ENCODE peak calls at places on chromosomes 3 and 15, in eight cellular contexts. V, C, W, F, N, I, B and E are unnamed samples.

GRCh38 chr15:40499931-40500330 is 29.1 kb downstream of the CHST14 start:
- DNase-seq in V (no peak), C (no peak), W (no peak), F (no peak), N (no peak), I (no peak), B (no peak), E (no peak)

GRCh38 chr15:95018888-95019545 is 787.7 kb downstream of the MCTP2 start:
- DNase-seq in V (no peak), C (no peak), W (no peak), F (no peak), N (peak), I (no peak), B (no peak), E (no peak)

GRCh38 chr3:114454592-114455251 is 160.9 kb downstream of the TIGIT start:
- DNase-seq in V (no peak), C (no peak), W (no peak), F (no peak), N (peak), I (peak), B (no peak), E (no peak)

GRCh38 chr3:197880361-197881339 is 69.3 kb upstream of the RPL35A start:
- DNase-seq in V (no peak), C (no peak), W (no peak), F (no peak), N (no peak), I (no peak), B (no peak), E (no peak)

GRCh38 chr15:31235298-31236183 is 91.1 kb upstream of the KLF13 start:
- DNase-seq in V (peak), C (peak), W (no peak), F (no peak), N (no peak), I (peak), B (no peak), E (peak)

GRCh38 chr3:194140520-194141414 is 4.8 kb downstream of the HES1 start:
- DNase-seq in V (peak), C (peak), W (no peak), F (peak), N (peak), I (peak), B (no peak), E (peak)

GRCh38 chr3:29100292-29100691 is 180.6 kb upstream of the RBMS3 start:
- DNase-seq in V (no peak), C (no peak), W (no peak), F (no peak), N (no peak), I (no peak), B (no peak), E (no peak)

GRCh38 chr3:65572175-65572777 is 466.4 kb downstream of the MAGI1 start:
- DNase-seq in V (no peak), C (no peak), W (no peak), F (no peak), N (no peak), I (no peak), B (no peak), E (no peak)

GRCh38 chr15:34365836-34366235 is 1.2 kb downstream of the LPCAT4 start:
- DNase-seq in V (no peak), C (no peak), W (no peak), F (no peak), N (no peak), I (no peak), B (no peak), E (no peak)

GRCh38 chr15:65655026-65655425 is 33.3 kb downstream of the SLC24A1 start:
- DNase-seq in V (no peak), C (no peak), W (no peak), F (no peak), N (no peak), I (no peak), B (no peak), E (no peak)

GRCh38 chr3:4561661-4562060 is 68.5 kb downstream of the ITPR1 start:
- DNase-seq in V (no peak), C (no peak), W (no peak), F (no peak), N (no peak), I (no peak), B (no peak), E (no peak)

GRCh38 chr15:62248277-62248974 is 83.3 kb upstream of the C2CD4B start:
- DNase-seq in V (no peak), C (no peak), W (no peak), F (no peak), N (no peak), I (no peak), B (no peak), E (no peak)

GRCh38 chr15:83734487-83734886 is 80.6 kb downstream of the ADAMTSL3 start:
- DNase-seq in V (peak), C (no peak), W (no peak), F (no peak), N (no peak), I (no peak), B (peak), E (no peak)

GRCh38 chr3:16448691-16449090 is 64.8 kb downstream of the RFTN1 start:
- DNase-seq in V (peak), C (no peak), W (peak), F (peak), N (peak), I (peak), B (peak), E (peak)

GRCh38 chr3:37862219-37862711 is 585 bp downstream of the CTDSPL start:
- DNase-seq in V (peak), C (peak), W (peak), F (peak), N (no peak), I (peak), B (no peak), E (peak)

GRCh38 chr3:196726788-196727675 is 12.6 kb upstream of the PAK2 start:
- DNase-seq in V (no peak), C (no peak), W (no peak), F (no peak), N (peak), I (no peak), B (no peak), E (no peak)

GRCh38 chr15:78265137-78265460 is 737 bp downstream of the DNAJA4 start:
- DNase-seq in V (no peak), C (no peak), W (no peak), F (no peak), N (no peak), I (no peak), B (no peak), E (no peak)

DNA sequence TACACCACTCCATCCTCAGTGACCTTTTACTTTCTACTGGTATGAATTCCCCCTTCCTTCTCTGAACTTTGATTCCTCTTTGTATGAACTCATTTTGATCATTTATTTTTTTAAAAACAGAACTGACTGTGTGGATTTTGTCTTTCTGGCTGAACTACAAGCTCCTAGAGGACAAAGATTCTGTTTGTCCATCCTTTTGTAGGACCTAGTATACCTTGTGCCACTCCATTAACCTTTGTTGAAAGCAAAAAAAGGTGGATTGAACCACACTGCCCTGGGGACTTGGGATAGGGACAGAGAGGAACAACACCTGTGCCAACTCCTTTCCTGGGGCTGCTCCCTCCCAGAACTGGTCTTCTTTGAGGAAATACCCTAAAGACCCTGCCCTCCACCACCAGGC is 23.6 kb downstream of the FSTL1 start:
- DNase-seq in V (no peak), C (no peak), W (no peak), F (no peak), N (no peak), I (no peak), B (no peak), E (no peak)
- TF ChIP-seq POLR2A in V (no peak), C (no peak), W (no peak), F (no peak), N (no peak), I (no peak), B (no peak), E (no peak)

DNA sequence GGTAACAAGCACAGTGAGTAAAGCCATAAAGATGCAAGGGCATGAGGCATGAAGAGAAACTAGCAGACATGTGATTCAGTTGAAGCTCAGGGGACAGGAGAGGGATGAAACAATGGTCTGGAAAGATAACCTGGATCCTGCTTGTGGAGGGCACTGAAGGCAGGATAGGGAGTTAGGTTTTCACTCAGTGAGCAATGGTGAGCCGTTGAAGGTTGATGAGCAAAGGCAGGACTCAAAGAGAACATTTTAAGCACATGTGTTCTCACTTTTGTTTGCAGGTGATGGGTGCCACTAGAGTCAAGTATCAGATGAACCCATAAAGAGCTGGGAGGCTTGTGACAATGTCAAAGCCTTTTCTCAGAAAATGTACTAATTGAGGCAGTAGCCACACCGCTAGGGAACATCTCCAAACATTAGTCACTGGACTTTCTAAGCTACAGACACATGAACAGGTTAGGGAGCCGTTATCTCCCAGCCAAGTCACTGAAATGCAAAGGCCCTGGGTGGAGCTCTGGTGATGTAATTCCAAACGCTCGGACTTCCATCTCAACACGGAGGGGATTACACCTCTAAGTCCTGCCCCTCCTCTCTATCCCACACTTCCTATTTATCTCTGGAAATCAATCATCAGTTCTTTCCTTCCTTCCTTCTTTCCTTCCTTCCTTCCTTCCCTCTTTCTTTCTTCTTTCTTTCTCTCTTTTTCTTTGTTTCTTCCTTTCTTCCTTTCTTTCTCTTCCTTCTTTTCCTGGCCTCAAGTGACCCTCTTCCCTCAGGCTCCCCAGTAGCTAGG is 22.7 kb downstream of the KLHL6 start:
- DNase-seq in V (no peak), C (no peak), W (no peak), F (no peak), N (no peak), I (no peak), B (no peak), E (no peak)
- TF ChIP-seq POLR2A in V (no peak), C (no peak), W (no peak), F (no peak), N (no peak), I (no peak), B (no peak), E (no peak)

GRCh38 chr3:25783661-25784512 is 644 bp upstream of the NGLY1 start:
- DNase-seq in V (peak), C (no peak), W (peak), F (no peak), N (peak), I (peak), B (no peak), E (peak)

GRCh38 chr3:25782636-25782937 is 656 bp downstream of the NGLY1 start:
- DNase-seq in V (no peak), C (no peak), W (no peak), F (no peak), N (no peak), I (no peak), B (no peak), E (no peak)

GRCh38 chr3:25781758-25782594 is 1.3 kb downstream of the NGLY1 start:
- DNase-seq in V (no peak), C (no peak), W (no peak), F (no peak), N (no peak), I (no peak), B (no peak), E (no peak)

GRCh38 chr3:25781145-25781757 is 2.0 kb downstream of the NGLY1 start:
- DNase-seq in V (no peak), C (no peak), W (no peak), F (no peak), N (no peak), I (no peak), B (no peak), E (no peak)

GRCh38 chr3:25782938-25783660 is at the start of gene NGLY1:
- DNase-seq in V (peak), C (peak), W (peak), F (peak), N (peak), I (peak), B (peak), E (peak)
- TF ChIP-seq POLR2A in V (peak), C (peak), W (peak), F (peak), N (peak), I (peak), B (peak), E (peak)

GRCh38 chr15:79923068-79923514 is 26.3 kb upstream of the MTHFS start:
- DNase-seq in V (peak), C (peak), W (peak), F (peak), N (peak), I (peak), B (no peak), E (peak)
- TF ChIP-seq POLR2A in V (no peak), C (no peak), W (peak), F (no peak), N (no peak), I (no peak), B (no peak), E (no peak)

GRCh38 chr3:142981108-142981507 is 17.6 kb upstream of the PAQR9 start:
- DNase-seq in V (no peak), C (no peak), W (no peak), F (no peak), N (no peak), I (no peak), B (no peak), E (no peak)

GRCh38 chr3:142975316-142975995 is 12.0 kb upstream of the PAQR9 start:
- DNase-seq in V (no peak), C (no peak), W (no peak), F (no peak), N (no peak), I (no peak), B (no peak), E (no peak)

GRCh38 chr3:142973217-142974009 is 9.9 kb upstream of the PAQR9 start:
- DNase-seq in V (no peak), C (peak), W (no peak), F (no peak), N (no peak), I (peak), B (no peak), E (no peak)

GRCh38 chr3:142977399-142977728 is 13.9 kb upstream of the PAQR9 start:
- DNase-seq in V (no peak), C (no peak), W (peak), F (no peak), N (no peak), I (no peak), B (no peak), E (no peak)

GRCh38 chr3:142976621-142977398 is 13.3 kb upstream of the PAQR9 start:
- DNase-seq in V (peak), C (peak), W (peak), F (no peak), N (peak), I (peak), B (peak), E (peak)
- TF ChIP-seq POLR2A in V (no peak), C (no peak), W (no peak), F (no peak), N (no peak), I (no peak), B (no peak), E (no peak)

DNA sequence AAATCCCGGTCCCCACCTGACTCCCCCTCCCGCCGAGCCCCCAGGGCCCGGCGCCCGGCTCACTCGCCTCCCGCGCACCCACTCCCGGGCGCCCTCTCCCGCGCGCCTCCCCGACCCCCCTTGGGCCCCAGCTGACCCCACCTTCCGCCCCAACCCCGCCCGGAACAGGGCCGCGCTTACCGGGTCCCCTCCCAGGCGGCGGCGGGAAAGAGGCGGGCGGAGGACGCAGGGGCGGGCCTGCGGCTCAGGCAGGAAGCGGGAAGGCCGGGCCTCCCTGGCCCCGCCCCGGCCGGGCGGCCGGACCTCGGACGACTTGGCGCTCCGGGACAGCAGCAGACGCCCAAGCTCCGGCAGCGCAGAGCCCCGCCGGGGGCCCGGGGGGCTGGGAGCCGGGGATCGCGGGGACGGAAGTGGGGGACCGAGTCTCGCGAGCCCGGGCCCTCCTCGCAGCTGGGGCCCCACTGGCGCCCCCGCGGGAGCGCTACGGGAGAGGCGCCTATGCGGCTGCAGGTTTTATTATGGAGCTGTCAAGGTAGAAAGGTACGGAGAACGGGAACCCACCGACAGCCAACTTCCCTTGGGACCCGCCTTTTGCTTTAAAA is at the start of gene SLC41A3:
- DNase-seq in V (peak), C (peak), W (peak), F (peak), N (peak), I (peak), B (peak), E (peak)
- TF ChIP-seq POLR2A in V (peak), C (peak), W (peak), F (peak), N (no peak), I (no peak), B (peak), E (peak)